ENCODE peak calls at places on chromosomes 2 and 18, in six cellular contexts. One of them, this sample, is unnamed.

GRCh38 chr2:216696751-216697560 is 1.6 kb upstream of the IGFBP5 start:
- DNase-seq in NCI-H1092 treated with DMSO at 0.1 percent for 48 hours: peak
- DNase-seq in mammary epithelial cell: peak
- DNase-seq in hippocampal formation: peak
- DNase-seq in stimulated activated CD4-positive, alpha-beta T cell treated with anti-CD3 and anti-CD28 coated beads, Interleukin-4, amount 100 ng/mL, for 48 hours: no peak
- DNase-seq in HuH-7.5: no peak
- DNase-seq in this sample: peak

GRCh38 chr2:64832926-64833325 is 156.3 kb upstream of the SLC1A4 start:
- DNase-seq in hippocampal formation: no peak
- DNase-seq in mammary epithelial cell: peak
- DNase-seq in HuH-7.5: no peak
- DNase-seq in NCI-H1092 treated with DMSO at 0.1 percent for 48 hours: no peak
- DNase-seq in stimulated activated CD4-positive, alpha-beta T cell treated with anti-CD3 and anti-CD28 coated beads, Interleukin-4, amount 100 ng/mL, for 48 hours: no peak
- DNase-seq in this sample: peak

GRCh38 chr2:173017657-173018420 is 57.8 kb upstream of the MAP3K20 start:
- DNase-seq in HuH-7.5: no peak
- DNase-seq in NCI-H1092 treated with DMSO at 0.1 percent for 48 hours: no peak
- DNase-seq in mammary epithelial cell: no peak
- DNase-seq in stimulated activated CD4-positive, alpha-beta T cell treated with anti-CD3 and anti-CD28 coated beads, Interleukin-4, amount 100 ng/mL, for 48 hours: no peak
- DNase-seq in hippocampal formation: no peak
- DNase-seq in this sample: no peak

GRCh38 chr18:50636366-50637057 is 76.6 kb downstream of the MAPK4 start:
- DNase-seq in NCI-H1092 treated with DMSO at 0.1 percent for 48 hours: no peak
- DNase-seq in hippocampal formation: no peak
- DNase-seq in HuH-7.5: no peak
- DNase-seq in mammary epithelial cell: no peak
- DNase-seq in stimulated activated CD4-positive, alpha-beta T cell treated with anti-CD3 and anti-CD28 coated beads, Interleukin-4, amount 100 ng/mL, for 48 hours: no peak
- DNase-seq in this sample: no peak

GRCh38 chr2:241799522-241800197 is 9.3 kb upstream of the NEU4 start:
- DNase-seq in mammary epithelial cell: no peak
- DNase-seq in stimulated activated CD4-positive, alpha-beta T cell treated with anti-CD3 and anti-CD28 coated beads, Interleukin-4, amount 100 ng/mL, for 48 hours: no peak
- DNase-seq in NCI-H1092 treated with DMSO at 0.1 percent for 48 hours: no peak
- DNase-seq in hippocampal formation: no peak
- DNase-seq in HuH-7.5: peak
- DNase-seq in this sample: no peak

GRCh38 chr18:44715245-44715644 is 34.6 kb downstream of the SETBP1 start:
- DNase-seq in hippocampal formation: no peak
- DNase-seq in mammary epithelial cell: peak
- DNase-seq in NCI-H1092 treated with DMSO at 0.1 percent for 48 hours: peak
- DNase-seq in HuH-7.5: no peak
- DNase-seq in stimulated activated CD4-positive, alpha-beta T cell treated with anti-CD3 and anti-CD28 coated beads, Interleukin-4, amount 100 ng/mL, for 48 hours: no peak
- DNase-seq in this sample: peak

GRCh38 chr2:71923887-71924533 is 223.7 kb downstream of the CYP26B1 start:
- DNase-seq in mammary epithelial cell: peak
- DNase-seq in hippocampal formation: peak
- DNase-seq in NCI-H1092 treated with DMSO at 0.1 percent for 48 hours: peak
- DNase-seq in HuH-7.5: peak
- DNase-seq in stimulated activated CD4-positive, alpha-beta T cell treated with anti-CD3 and anti-CD28 coated beads, Interleukin-4, amount 100 ng/mL, for 48 hours: peak
- DNase-seq in this sample: peak

GRCh38 chr2:182668671-182669070 is 47.4 kb upstream of the DNAJC10 start:
- DNase-seq in hippocampal formation: no peak
- DNase-seq in mammary epithelial cell: peak
- DNase-seq in HuH-7.5: peak
- DNase-seq in NCI-H1092 treated with DMSO at 0.1 percent for 48 hours: peak
- DNase-seq in stimulated activated CD4-positive, alpha-beta T cell treated with anti-CD3 and anti-CD28 coated beads, Interleukin-4, amount 100 ng/mL, for 48 hours: no peak
- DNase-seq in this sample: peak

GRCh38 chr2:209423562-209424541 is at the start of gene MAP2:
- DNase-seq in hippocampal formation: peak
- DNase-seq in stimulated activated CD4-positive, alpha-beta T cell treated with anti-CD3 and anti-CD28 coated beads, Interleukin-4, amount 100 ng/mL, for 48 hours: peak
- DNase-seq in mammary epithelial cell: peak
- DNase-seq in NCI-H1092 treated with DMSO at 0.1 percent for 48 hours: peak
- DNase-seq in HuH-7.5: peak
- DNase-seq in this sample: peak

GRCh38 chr2:146246017-146246733 is 1598.7 kb upstream of the ACVR2A start:
- DNase-seq in mammary epithelial cell: no peak
- DNase-seq in hippocampal formation: no peak
- DNase-seq in stimulated activated CD4-positive, alpha-beta T cell treated with anti-CD3 and anti-CD28 coated beads, Interleukin-4, amount 100 ng/mL, for 48 hours: no peak
- DNase-seq in HuH-7.5: no peak
- DNase-seq in NCI-H1092 treated with DMSO at 0.1 percent for 48 hours: no peak
- DNase-seq in this sample: peak

GRCh38 chr18:36493349-36494281 is 196.1 kb downstream of the FHOD3 start:
- DNase-seq in mammary epithelial cell: no peak
- DNase-seq in NCI-H1092 treated with DMSO at 0.1 percent for 48 hours: peak
- DNase-seq in stimulated activated CD4-positive, alpha-beta T cell treated with anti-CD3 and anti-CD28 coated beads, Interleukin-4, amount 100 ng/mL, for 48 hours: no peak
- DNase-seq in hippocampal formation: no peak
- DNase-seq in HuH-7.5: peak
- DNase-seq in this sample: no peak

GRCh38 chr2:201151127-201152074 is 31.5 kb upstream of the CASP10 start:
- DNase-seq in HuH-7.5: no peak
- DNase-seq in mammary epithelial cell: peak
- DNase-seq in hippocampal formation: no peak
- DNase-seq in stimulated activated CD4-positive, alpha-beta T cell treated with anti-CD3 and anti-CD28 coated beads, Interleukin-4, amount 100 ng/mL, for 48 hours: no peak
- DNase-seq in NCI-H1092 treated with DMSO at 0.1 percent for 48 hours: no peak
- DNase-seq in this sample: peak

GRCh38 chr2:196939381-196939780 is 12.9 kb upstream of the PGAP1 start:
- DNase-seq in hippocampal formation: no peak
- DNase-seq in HuH-7.5: no peak
- DNase-seq in NCI-H1092 treated with DMSO at 0.1 percent for 48 hours: no peak
- DNase-seq in mammary epithelial cell: peak
- DNase-seq in stimulated activated CD4-positive, alpha-beta T cell treated with anti-CD3 and anti-CD28 coated beads, Interleukin-4, amount 100 ng/mL, for 48 hours: no peak
- DNase-seq in this sample: peak

GRCh38 chr2:200702646-200703118 is 109.0 kb upstream of the BZW1 start:
- DNase-seq in hippocampal formation: no peak
- DNase-seq in NCI-H1092 treated with DMSO at 0.1 percent for 48 hours: no peak
- DNase-seq in stimulated activated CD4-positive, alpha-beta T cell treated with anti-CD3 and anti-CD28 coated beads, Interleukin-4, amount 100 ng/mL, for 48 hours: peak
- DNase-seq in HuH-7.5: no peak
- DNase-seq in mammary epithelial cell: peak
- DNase-seq in this sample: peak

GRCh38 chr18:70373062-70373519 is 84.2 kb downstream of the SOCS6 start:
- DNase-seq in mammary epithelial cell: peak
- DNase-seq in NCI-H1092 treated with DMSO at 0.1 percent for 48 hours: no peak
- DNase-seq in HuH-7.5: no peak
- DNase-seq in stimulated activated CD4-positive, alpha-beta T cell treated with anti-CD3 and anti-CD28 coated beads, Interleukin-4, amount 100 ng/mL, for 48 hours: no peak
- DNase-seq in hippocampal formation: no peak
- DNase-seq in this sample: peak

GRCh38 chr2:24950100-24950499 is 21.7 kb downstream of the DNAJC27 start:
- DNase-seq in stimulated activated CD4-positive, alpha-beta T cell treated with anti-CD3 and anti-CD28 coated beads, Interleukin-4, amount 100 ng/mL, for 48 hours: no peak
- DNase-seq in mammary epithelial cell: no peak
- DNase-seq in HuH-7.5: no peak
- DNase-seq in hippocampal formation: no peak
- DNase-seq in NCI-H1092 treated with DMSO at 0.1 percent for 48 hours: no peak
- DNase-seq in this sample: no peak

GRCh38 chr2:16249269-16250055 is 309.1 kb downstream of the MYCN start:
- DNase-seq in NCI-H1092 treated with DMSO at 0.1 percent for 48 hours: no peak
- DNase-seq in HuH-7.5: no peak
- DNase-seq in mammary epithelial cell: peak
- DNase-seq in hippocampal formation: no peak
- DNase-seq in stimulated activated CD4-positive, alpha-beta T cell treated with anti-CD3 and anti-CD28 coated beads, Interleukin-4, amount 100 ng/mL, for 48 hours: no peak
- DNase-seq in this sample: no peak

GRCh38 chr2:231673348-231673770 is 35.0 kb upstream of the PTMA start:
- DNase-seq in NCI-H1092 treated with DMSO at 0.1 percent for 48 hours: peak
- DNase-seq in stimulated activated CD4-positive, alpha-beta T cell treated with anti-CD3 and anti-CD28 coated beads, Interleukin-4, amount 100 ng/mL, for 48 hours: no peak
- DNase-seq in hippocampal formation: no peak
- DNase-seq in HuH-7.5: no peak
- DNase-seq in mammary epithelial cell: no peak
- DNase-seq in this sample: no peak

GRCh38 chr2:45131587-45131986 is 122.3 kb upstream of the SIX2 start:
- DNase-seq in mammary epithelial cell: no peak
- DNase-seq in NCI-H1092 treated with DMSO at 0.1 percent for 48 hours: no peak
- DNase-seq in hippocampal formation: no peak
- DNase-seq in HuH-7.5: no peak
- DNase-seq in stimulated activated CD4-positive, alpha-beta T cell treated with anti-CD3 and anti-CD28 coated beads, Interleukin-4, amount 100 ng/mL, for 48 hours: no peak
- DNase-seq in this sample: peak

GRCh38 chr2:86366651-86367500 is 29.4 kb upstream of the REEP1 start:
- DNase-seq in HuH-7.5: no peak
- DNase-seq in mammary epithelial cell: no peak
- DNase-seq in hippocampal formation: no peak
- DNase-seq in NCI-H1092 treated with DMSO at 0.1 percent for 48 hours: no peak
- DNase-seq in stimulated activated CD4-positive, alpha-beta T cell treated with anti-CD3 and anti-CD28 coated beads, Interleukin-4, amount 100 ng/mL, for 48 hours: no peak
- DNase-seq in this sample: no peak

GRCh38 chr18:6557470-6558245 is 142.9 kb upstream of the L3MBTL4 start:
- DNase-seq in stimulated activated CD4-positive, alpha-beta T cell treated with anti-CD3 and anti-CD28 coated beads, Interleukin-4, amount 100 ng/mL, for 48 hours: no peak
- DNase-seq in hippocampal formation: no peak
- DNase-seq in NCI-H1092 treated with DMSO at 0.1 percent for 48 hours: no peak
- DNase-seq in mammary epithelial cell: no peak
- DNase-seq in HuH-7.5: no peak
- DNase-seq in this sample: no peak

GRCh38 chr18:36974686-36975085 is 145.8 kb downstream of the KIAA1328 start:
- DNase-seq in HuH-7.5: no peak
- DNase-seq in hippocampal formation: no peak
- DNase-seq in stimulated activated CD4-positive, alpha-beta T cell treated with anti-CD3 and anti-CD28 coated beads, Interleukin-4, amount 100 ng/mL, for 48 hours: no peak
- DNase-seq in mammary epithelial cell: no peak
- DNase-seq in NCI-H1092 treated with DMSO at 0.1 percent for 48 hours: no peak
- DNase-seq in this sample: no peak

GRCh38 chr2:222760301-222760897 is 88.9 kb downstream of the MOGAT1 start:
- DNase-seq in HuH-7.5: no peak
- DNase-seq in hippocampal formation: no peak
- DNase-seq in NCI-H1092 treated with DMSO at 0.1 percent for 48 hours: no peak
- DNase-seq in stimulated activated CD4-positive, alpha-beta T cell treated with anti-CD3 and anti-CD28 coated beads, Interleukin-4, amount 100 ng/mL, for 48 hours: no peak
- DNase-seq in mammary epithelial cell: no peak
- DNase-seq in this sample: no peak

GRCh38 chr2:100588071-100588786 is 25.4 kb downstream of the PDCL3 start:
- DNase-seq in mammary epithelial cell: peak
- DNase-seq in hippocampal formation: no peak
- DNase-seq in NCI-H1092 treated with DMSO at 0.1 percent for 48 hours: no peak
- DNase-seq in HuH-7.5: no peak
- DNase-seq in stimulated activated CD4-positive, alpha-beta T cell treated with anti-CD3 and anti-CD28 coated beads, Interleukin-4, amount 100 ng/mL, for 48 hours: no peak
- DNase-seq in this sample: peak